ENCODE peak calls at places on chromosomes 4 and X, in six cellular contexts. E is heart right ventricle, U is mesenchymal stem cell, T is ovary, S is H1, G is neural progenitor cell. R is an unnamed sample.

GRCh38 chrX:11287505-11287904 is 5.7 kb upstream of the AMELX start:
- DNase-seq in E (no peak), U (peak; percentile 40), T (no peak), S (no peak), G (no peak), R (no peak)

GRCh38 chr4:98626350-98626749 is 32.1 kb downstream of the TSPAN5 start:
- DNase-seq in E (no peak), U (peak; percentile 76), T (peak; percentile 81), S (peak; percentile 31), G (no peak), R (no peak)

GRCh38 chr4:48698029-48698901 is 81.8 kb downstream of the FRYL start:
- DNase-seq in E (no peak), U (peak; percentile 89), T (peak; percentile 80), S (no peak), G (peak; percentile 15), R (no peak)

GRCh38 chr4:108830509-108831244 is 67.8 kb upstream of the ETNPPL start:
- DNase-seq in E (peak; percentile 39), U (peak; percentile 46), T (no peak), S (no peak), G (no peak), R (no peak)

GRCh38 chr4:177441803-177442622 is at the start of gene AGA:
- DNase-seq in E (peak; percentile 97), U (peak; percentile 94), T (peak; percentile 97), S (peak; percentile 78), G (peak; percentile 97), R (peak; percentile 97)

GRCh38 chr4:183966371-183966770 is 61.3 kb downstream of the STOX2 start:
- DNase-seq in E (no peak), U (no peak), T (no peak), S (no peak), G (no peak), R (no peak)

GRCh38 chrX:72028701-72029470 is 102.8 kb downstream of the RTL5 start:
- DNase-seq in E (no peak), U (no peak), T (no peak), S (no peak), G (no peak), R (no peak)

GRCh38 chrX:41302293-41302868 is 31.6 kb upstream of the DDX3X start:
- DNase-seq in E (no peak), U (peak; percentile 22), T (no peak), S (no peak), G (peak; percentile 30), R (no peak)

GRCh38 chr4:142416121-142416520 is 430.0 kb downstream of the INPP4B start:
- DNase-seq in E (no peak), U (no peak), T (no peak), S (no peak), G (no peak), R (no peak)

GRCh38 chr4:183571350-183572076 is 66.7 kb downstream of the ING2 start:
- DNase-seq in E (peak; percentile 17), U (peak; percentile 77), T (peak; percentile 82), S (no peak), G (no peak), R (peak; percentile 74)

GRCh38 chrX:17082831-17083230 is 136.4 kb downstream of the REPS2 start:
- DNase-seq in E (no peak), U (no peak), T (no peak), S (no peak), G (peak; percentile 23), R (no peak)

GRCh38 chr4:21184788-21185187 is 484.5 kb downstream of the PACRGL start:
- DNase-seq in E (no peak), U (no peak), T (no peak), S (no peak), G (no peak), R (no peak)

GRCh38 chr4:151238477-151238876 is 38.5 kb upstream of the PRSS48 start:
- DNase-seq in E (no peak), U (no peak), T (no peak), S (no peak), G (no peak), R (no peak)

GRCh38 chr4:144572660-144573059 is 73.3 kb upstream of the HHIP start:
- DNase-seq in E (no peak), U (no peak), T (no peak), S (no peak), G (no peak), R (no peak)

GRCh38 chrX:38816158-38816557 is 14.9 kb downstream of the MID1IP1 start:
- DNase-seq in E (no peak), U (no peak), T (no peak), S (no peak), G (no peak), R (no peak)

GRCh38 chr4:8688908-8689445 is 96.4 kb downstream of the CPZ start:
- DNase-seq in E (no peak), U (no peak), T (no peak), S (no peak), G (no peak), R (no peak)

GRCh38 chr4:28009541-28009940 is 1148.9 kb downstream of the STIM2 start:
- DNase-seq in E (no peak), U (no peak), T (no peak), S (no peak), G (no peak), R (no peak)

GRCh38 chrX:46295963-46296362 is 249.3 kb downstream of the ZNF674 start:
- DNase-seq in E (no peak), U (no peak), T (no peak), S (no peak), G (no peak), R (no peak)

GRCh38 chrX:56729152-56729557 is at the start of gene NBDY:
- DNase-seq in E (peak; percentile 20), U (peak; percentile 66), T (peak; percentile 35), S (no peak), G (peak; percentile 62), R (peak; percentile 33)

GRCh38 chr4:68077737-68078136 is 51.9 kb downstream of the TMPRSS11F start:
- DNase-seq in E (no peak), U (no peak), T (no peak), S (no peak), G (no peak), R (no peak)

GRCh38 chrX:110561036-110561435 is 202.4 kb downstream of the RTL9 start:
- DNase-seq in E (no peak), U (no peak), T (no peak), S (no peak), G (no peak), R (no peak)

GRCh38 chr4:147546341-147546740 is 65.4 kb downstream of the EDNRA start:
- DNase-seq in E (no peak), U (peak; percentile 95), T (no peak), S (no peak), G (no peak), R (no peak)

GRCh38 chr4:1258457-1258856 is 9.5 kb upstream of the CTBP1 start:
- DNase-seq in E (no peak), U (no peak), T (no peak), S (no peak), G (no peak), R (no peak)

GRCh38 chr4:1255699-1256098 is 6.8 kb upstream of the CTBP1 start:
- DNase-seq in E (no peak), U (no peak), T (no peak), S (no peak), G (no peak), R (no peak)

GRCh38 chr4:1252928-1253492 is 4.1 kb upstream of the CTBP1 start:
- DNase-seq in E (no peak), U (no peak), T (no peak), S (no peak), G (no peak), R (no peak)

GRCh38 chr4:1253831-1254230 is 4.9 kb upstream of the CTBP1 start:
- DNase-seq in E (no peak), U (no peak), T (no peak), S (no peak), G (no peak), R (no peak)

GRCh38 chr4:1255151-1255550 is 6.2 kb upstream of the CTBP1 start:
- DNase-seq in E (no peak), U (no peak), T (no peak), S (no peak), G (no peak), R (no peak)
- H3K9me3 ChIP-seq in E (peaks cover 8% of the 10 kb centered on the region), U (peaks cover 30% of the 10 kb centered on the region), T (no peaks in the 10 kb centered on the region), S (peaks cover 38% of the 10 kb centered on the region), G (peaks cover 18% of the 10 kb centered on the region), R (no peaks in the 10 kb centered on the region)

DNA sequence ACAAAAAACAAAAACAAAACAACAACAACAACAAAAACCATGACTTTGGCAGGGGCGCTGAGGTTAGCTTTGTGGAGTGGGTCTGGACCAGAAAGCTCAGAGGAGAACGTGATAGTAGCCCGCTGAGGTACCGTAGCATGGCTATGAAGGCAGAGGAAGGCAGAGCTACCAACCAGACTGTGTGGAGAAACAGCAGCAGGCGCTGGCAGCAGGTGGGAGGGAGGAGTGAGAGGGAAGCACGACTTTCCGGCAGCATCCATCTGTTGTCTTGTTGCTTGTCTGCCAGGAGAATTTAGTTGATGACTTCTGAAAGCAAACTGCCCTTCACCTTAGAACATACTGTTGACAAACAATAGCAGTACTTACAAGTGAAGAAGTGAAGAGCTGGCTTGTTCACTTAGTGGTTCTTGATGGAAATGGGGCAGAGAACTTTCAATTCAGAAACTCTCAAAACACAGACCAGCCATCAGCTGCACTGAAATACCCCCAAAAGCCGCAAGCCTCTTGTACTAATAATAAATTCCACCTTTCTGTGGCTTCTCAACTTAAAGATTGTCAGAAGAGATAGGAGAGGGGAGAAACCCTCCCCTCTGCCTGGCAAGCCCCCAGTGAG is 447.2 kb downstream of the SLITRK2 start:
- DNase-seq in E (no peak), U (no peak), T (no peak), S (no peak), G (no peak), R (no peak)
- H3K9me3 ChIP-seq in E (no peaks in the 10 kb centered on the region), U (no peaks in the 10 kb centered on the region), T (no peaks in the 10 kb centered on the region), S (no peaks in the 10 kb centered on the region), G (no peaks in the 10 kb centered on the region), R (no peaks in the 10 kb centered on the region)

GRCh38 chr4:83431200-83431599 is 24.4 kb downstream of the HELQ start:
- DNase-seq in E (no peak), U (no peak), T (no peak), S (no peak), G (no peak), R (no peak)
- H3K9me3 ChIP-seq in E (no peaks in the 10 kb centered on the region), U (no peaks in the 10 kb centered on the region), T (no peaks in the 10 kb centered on the region), S (no peaks in the 10 kb centered on the region), G (no peaks in the 10 kb centered on the region), R (no peaks in the 10 kb centered on the region)

GRCh38 chrX:8981742-8982141 is 52.2 kb downstream of the FAM9B start:
- DNase-seq in E (no peak), U (no peak), T (no peak), S (no peak), G (peak; percentile 15), R (no peak)
- H3K9me3 ChIP-seq in E (no peaks in the 10 kb centered on the region), U (no peaks in the 10 kb centered on the region), T (no peaks in the 10 kb centered on the region), S (no peaks in the 10 kb centered on the region), G (no peaks in the 10 kb centered on the region), R (no peaks in the 10 kb centered on the region)

GRCh38 chrX:10126044-10126443 is 30.7 kb upstream of the CLCN4 start:
- DNase-seq in E (no peak), U (no peak), T (no peak), S (no peak), G (no peak), R (no peak)
- H3K9me3 ChIP-seq in E (no peaks in the 10 kb centered on the region), U (no peaks in the 10 kb centered on the region), T (no peaks in the 10 kb centered on the region), S (peaks cover 4% of the 10 kb centered on the region), G (peaks cover 11% of the 10 kb centered on the region), R (no peaks in the 10 kb centered on the region)